ENCODE peak calls at places on chromosomes 5 and 9, in nine cellular contexts. C, G, A, W, V, D, P, T and K are unnamed samples.

GRCh38 chr5:72106922-72107873 is at the start of gene MAP1B:
- DNase-seq in C (peak; percentile 73), G (no peak), A (peak; percentile 22), W (peak; percentile 69), V (no peak), D (peak; percentile 47), P (peak; percentile 67), T (peak; percentile 33), K (peak; percentile 67)

GRCh38 chr9:72041775-72042194 is 18.6 kb downstream of the C9orf57 start:
- DNase-seq in C (peak; percentile 76), G (peak; percentile 55), A (peak; percentile 87), W (peak; percentile 74), V (no peak), D (peak; percentile 21), P (no peak), T (peak; percentile 36), K (peak; percentile 66)

GRCh38 chr5:95922798-95923197 is 38.9 kb downstream of the ELL2 start:
- DNase-seq in C (no peak), G (no peak), A (no peak), W (no peak), V (no peak), D (no peak), P (no peak), T (no peak), K (no peak)

GRCh38 chr5:42801516-42802166 is 10.1 kb downstream of the SELENOP start:
- DNase-seq in C (no peak), G (no peak), A (no peak), W (no peak), V (no peak), D (no peak), P (no peak), T (no peak), K (no peak)

GRCh38 chr9:104286792-104287191 is 192.7 kb downstream of the SMC2 start:
- DNase-seq in C (no peak), G (no peak), A (no peak), W (no peak), V (no peak), D (no peak), P (no peak), T (no peak), K (no peak)

GRCh38 chr9:94916956-94917355 is 190.5 kb downstream of the AOPEP start:
- DNase-seq in C (no peak), G (no peak), A (no peak), W (no peak), V (no peak), D (no peak), P (no peak), T (no peak), K (no peak)

GRCh38 chr9:79707589-79707988 is 135.8 kb downstream of the TLE4 start:
- DNase-seq in C (no peak), G (no peak), A (no peak), W (no peak), V (no peak), D (no peak), P (no peak), T (no peak), K (no peak)

GRCh38 chr9:108884701-108885100 is 22.6 kb downstream of the ACTL7A start:
- DNase-seq in C (no peak), G (no peak), A (no peak), W (no peak), V (no peak), D (no peak), P (no peak), T (no peak), K (no peak)

GRCh38 chr9:125137200-125137599 is 6.1 kb downstream of the SCAI start:
- DNase-seq in C (peak; percentile 96), G (no peak), A (no peak), W (no peak), V (no peak), D (no peak), P (no peak), T (no peak), K (no peak)

GRCh38 chr5:74640450-74641013 is at the start of gene ENC1:
- DNase-seq in C (peak; percentile 84), G (peak; percentile 91), A (peak; percentile 94), W (peak; percentile 90), V (peak; percentile 55), D (peak; percentile 58), P (peak; percentile 48), T (peak; percentile 67), K (peak; percentile 58)

GRCh38 chr5:74642543-74642863 is 2.0 kb upstream of the ENC1 start:
- DNase-seq in C (no peak), G (no peak), A (no peak), W (no peak), V (no peak), D (no peak), P (no peak), T (no peak), K (no peak)

GRCh38 chr5:74641014-74641777 is 668 bp upstream of the ENC1 start:
- DNase-seq in C (peak; percentile 64), G (peak; percentile 93), A (peak; percentile 87), W (peak; percentile 81), V (peak; percentile 48), D (peak; percentile 63), P (peak; percentile 66), T (peak; percentile 52), K (peak; percentile 44)

GRCh38 chr5:74641778-74642542 is 1.4 kb upstream of the ENC1 start:
- DNase-seq in C (peak; percentile 87), G (peak; percentile 63), A (peak; percentile 41), W (peak; percentile 34), V (peak; percentile 43), D (peak; percentile 59), P (no peak), T (peak; percentile 16), K (peak; percentile 22)

DNA sequence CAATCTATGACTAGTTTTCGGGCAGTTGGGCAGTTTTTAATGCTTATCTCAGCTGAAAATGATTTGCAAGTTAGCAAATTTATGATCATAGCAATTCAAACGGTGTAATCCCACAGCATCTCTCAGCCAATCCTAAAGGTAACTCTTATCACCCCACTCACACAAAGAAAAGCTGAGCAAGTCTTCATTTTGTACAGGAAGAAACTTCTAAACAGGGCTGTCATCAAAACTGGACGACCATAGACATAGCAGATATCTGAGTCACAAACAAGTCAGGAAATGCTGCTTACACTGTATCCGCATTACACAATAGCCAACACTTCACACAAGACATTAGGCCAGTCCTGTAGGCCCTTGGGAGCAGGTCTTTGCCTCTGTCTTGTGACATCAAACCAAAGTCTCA is 2.6 kb upstream of the ENC1 start:
- DNase-seq in C (peak; percentile 96), G (no peak), A (no peak), W (peak; percentile 25), V (peak; percentile 48), D (no peak), P (no peak), T (no peak), K (no peak)
- TF ChIP-seq POLR2A in C (no peak), G (no peak), A (no peak), W (no peak), V (no peak), D (no peak), P (no peak), T (no peak), K (no peak)

DNA sequence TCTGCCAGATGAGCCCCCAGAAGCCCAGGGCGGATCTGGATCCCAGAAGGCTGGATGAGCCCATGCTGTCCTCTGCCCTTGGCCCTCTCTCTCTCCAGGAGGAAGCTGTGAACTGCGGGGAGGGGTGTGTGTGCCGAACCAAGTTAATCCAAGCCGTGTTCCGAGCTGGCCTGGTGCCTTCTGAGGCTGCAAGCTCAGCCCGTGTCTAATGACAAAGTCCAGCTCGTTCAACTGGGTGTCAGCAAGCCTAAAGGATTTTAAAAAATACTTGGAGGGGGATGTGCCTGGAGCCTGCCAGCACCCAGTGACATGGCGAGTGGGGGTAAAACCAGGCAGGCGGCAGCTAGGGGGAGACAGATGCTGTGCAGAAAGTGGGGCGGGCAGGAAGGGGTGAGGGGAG is 8.0 kb downstream of the STC2 start:
- DNase-seq in C (no peak), G (no peak), A (peak; percentile 81), W (peak; percentile 90), V (no peak), D (no peak), P (no peak), T (no peak), K (no peak)
- H3K4me1 ChIP-seq in C (peaks cover 57% of the 10 kb centered on the region), G (no peaks in the 10 kb centered on the region), A (peaks cover 6% of the 10 kb centered on the region), W (peaks cover 60% of the 10 kb centered on the region), V (no peaks in the 10 kb centered on the region), D (peaks cover 30% of the 10 kb centered on the region), P (no peaks in the 10 kb centered on the region), T (peaks cover 7% of the 10 kb centered on the region), K (no peaks in the 10 kb centered on the region)

DNA sequence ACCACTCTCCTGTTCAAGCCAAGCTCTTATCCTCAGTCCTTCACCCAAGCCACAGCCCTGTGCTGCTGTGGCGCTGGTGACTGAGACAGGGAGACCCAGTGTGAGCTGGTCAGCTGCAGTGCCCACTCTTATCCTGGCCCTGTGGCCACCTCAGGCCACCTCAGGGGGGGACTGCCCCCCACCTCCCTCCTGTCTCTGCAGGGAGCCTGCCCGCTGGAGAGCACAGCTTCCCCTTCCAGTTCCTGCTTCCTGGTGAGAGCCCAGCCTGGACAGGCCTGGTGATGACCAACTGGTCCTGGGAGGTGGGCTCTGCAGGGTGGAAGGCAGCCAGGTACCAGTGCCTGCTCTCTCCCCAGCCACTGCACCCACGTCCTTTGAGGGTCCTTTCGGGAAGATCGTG is 5.5 kb upstream of the EHMT1 start:
- DNase-seq in C (no peak), G (no peak), A (no peak), W (no peak), V (no peak), D (no peak), P (no peak), T (no peak), K (no peak)
- TF ChIP-seq POLR2A in C (no peak), G (no peak), A (no peak), W (no peak), V (no peak), D (no peak), P (no peak), T (no peak), K (no peak)

GRCh38 chr5:139984816-139985215 is 58.3 kb downstream of the NRG2 start:
- DNase-seq in C (no peak), G (no peak), A (no peak), W (no peak), V (no peak), D (no peak), P (no peak), T (no peak), K (no peak)

GRCh38 chr5:139980765-139981164 is 62.3 kb downstream of the NRG2 start:
- DNase-seq in C (no peak), G (no peak), A (no peak), W (no peak), V (no peak), D (no peak), P (no peak), T (no peak), K (no peak)

GRCh38 chr5:139982157-139982974 is 60.7 kb downstream of the NRG2 start:
- DNase-seq in C (peak; percentile 4), G (no peak), A (no peak), W (peak; percentile 65), V (no peak), D (peak; percentile 25), P (no peak), T (no peak), K (no peak)

GRCh38 chr5:139985290-139985689 is 57.8 kb downstream of the NRG2 start:
- DNase-seq in C (no peak), G (no peak), A (no peak), W (no peak), V (no peak), D (no peak), P (no peak), T (no peak), K (no peak)

DNA sequence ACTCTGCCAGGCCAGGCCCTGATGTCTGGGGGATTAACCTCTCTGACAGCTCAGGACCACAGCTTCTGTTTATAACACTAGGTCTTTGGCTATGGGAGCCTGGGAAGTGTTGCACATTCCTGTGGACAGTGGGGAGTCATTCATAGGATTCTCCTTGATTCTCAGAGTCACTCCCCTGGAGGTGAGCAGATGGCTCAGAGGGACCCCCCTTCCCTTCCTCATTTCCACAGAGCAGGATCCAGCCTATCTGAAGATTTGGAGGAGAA is 60.2 kb downstream of the NRG2 start:
- DNase-seq in C (no peak), G (no peak), A (no peak), W (no peak), V (no peak), D (no peak), P (no peak), T (no peak), K (no peak)
- H3K4me1 ChIP-seq in C (peaks cover 5% of the 10 kb centered on the region), G (no peaks in the 10 kb centered on the region), A (no peaks in the 10 kb centered on the region), W (peaks cover 24% of the 10 kb centered on the region), V (peaks cover 45% of the 10 kb centered on the region), D (no peaks in the 10 kb centered on the region), P (no peaks in the 10 kb centered on the region), T (peaks cover 35% of the 10 kb centered on the region), K (no peaks in the 10 kb centered on the region)